ENCODE peak calls at places on chromosomes 11 and 22, in seven cellular contexts. T, G, A, E, W, Y and J are unnamed samples.

GRCh38 chr11:78492973-78493372 is 75.4 kb upstream of the GAB2 start:
- DNase-seq in E (no peak), Y (no peak), W (no peak), G (no peak), T (no peak), A (no peak), J (no peak)

GRCh38 chr11:69704508-69705245 is 855 bp upstream of the FGF19 start:
- DNase-seq in T (no peak), Y (no peak), G (no peak), E (no peak), W (no peak), A (no peak), J (no peak)

GRCh38 chr22:44402196-44403111 is 89.7 kb upstream of the SHISAL1 start:
- DNase-seq in E (no peak), Y (no peak), A (no peak), T (no peak), G (no peak), W (no peak), J (no peak)

GRCh38 chr11:62789576-62789975 is 2.2 kb downstream of the TMEM223 start:
- DNase-seq in G (no peak), W (no peak), E (no peak), A (no peak), T (no peak), Y (no peak), J (no peak)

GRCh38 chr11:61709572-61709971 is 29.4 kb downstream of the DAGLA start:
- DNase-seq in W (no peak), T (no peak), E (no peak), G (no peak), A (no peak), Y (no peak), J (no peak)

GRCh38 chr11:119538748-119539147 is 115.8 kb upstream of the THY1 start:
- DNase-seq in A (peak; percentile 12), G (no peak), T (peak; percentile 68), W (no peak), E (no peak), Y (no peak), J (no peak)

GRCh38 chr22:46053563-46054090 is 76.7 kb upstream of the WNT7B start:
- DNase-seq in G (no peak), W (peak; percentile 87), Y (no peak), T (no peak), A (peak; percentile 78), E (peak; percentile 60), J (no peak)

GRCh38 chr22:50011447-50012200 is 941 bp downstream of the IL17REL start:
- DNase-seq in T (no peak), E (no peak), W (peak; percentile 53), G (no peak), Y (no peak), A (no peak), J (no peak)

GRCh38 chr11:57515332-57516060 is at the start of gene SLC43A1:
- DNase-seq in E (peak; percentile 72), Y (no peak), W (peak; percentile 68), G (no peak), T (no peak), A (peak; percentile 77), J (no peak)

GRCh38 chr22:46028069-46028991 is 51.4 kb upstream of the WNT7B start:
- DNase-seq in T (no peak), G (no peak), W (peak; percentile 41), Y (no peak), A (no peak), E (no peak), J (no peak)

GRCh38 chr11:112856591-112856990 is 104.6 kb upstream of the NCAM1 start:
- DNase-seq in T (no peak), Y (no peak), G (no peak), A (no peak), E (no peak), W (no peak), J (no peak)

GRCh38 chr22:33722817-33723216 is 197.5 kb downstream of the LARGE1 start:
- DNase-seq in T (no peak), W (no peak), Y (no peak), G (no peak), E (no peak), A (no peak), J (no peak)

GRCh38 chr22:22158207-22158816 is 86.3 kb upstream of the VPREB1 start:
- DNase-seq in E (no peak), A (no peak), T (no peak), W (no peak), G (no peak), Y (no peak), J (no peak)

GRCh38 chr11:14258177-14258935 is 100.6 kb downstream of the RRAS2 start:
- DNase-seq in E (peak; percentile 87), W (no peak), T (no peak), G (no peak), A (peak; percentile 88), Y (no peak), J (peak; percentile 53)

GRCh38 chr11:9719949-9720646 is 56.2 kb downstream of the SWAP70 start:
- DNase-seq in Y (no peak), A (no peak), W (no peak), G (no peak), T (no peak), E (no peak), J (no peak)

GRCh38 chr22:38298312-38299000 is 18.8 kb downstream of the CSNK1E start:
- DNase-seq in G (no peak), W (no peak), Y (no peak), T (no peak), E (peak; percentile 95), A (no peak), J (peak; percentile 95)

GRCh38 chr22:46501701-46502100 is 35.7 kb downstream of the CELSR1 start:
- DNase-seq in E (peak; percentile 9), W (no peak), G (peak; percentile 10), Y (no peak), A (peak; percentile 26), T (no peak), J (peak; percentile 28)

GRCh38 chr11:69686452-69686851 is 11.3 kb upstream of the LTO1 start:
- DNase-seq in G (no peak), W (no peak), A (no peak), E (no peak), T (no peak), Y (no peak), J (no peak)

GRCh38 chr22:16960884-16961249 is 47.2 kb downstream of the GAB4 start:
- DNase-seq in E (no peak), G (no peak), A (no peak), Y (no peak), W (no peak), T (no peak), J (no peak)

GRCh38 chr11:3855808-3856491 is 486 bp downstream of the STIM1 start:
- DNase-seq in T (no peak), Y (no peak), E (peak; percentile 19), W (peak; percentile 79), A (no peak), G (no peak), J (no peak)

GRCh38 chr22:21834869-21835268 is 32.6 kb downstream of the MAPK1 start:
- DNase-seq in T (no peak), E (no peak), Y (peak; percentile 23), A (no peak), W (no peak), G (no peak), J (no peak)

GRCh38 chr11:72568861-72569260 is 105.4 kb downstream of the PDE2A start:
- DNase-seq in A (peak; percentile 35), W (no peak), G (no peak), Y (no peak), T (no peak), E (peak; percentile 9), J (no peak)

GRCh38 chr11:11332141-11332710 is 20.8 kb downstream of the CSNK2A3 start:
- DNase-seq in Y (no peak), T (no peak), E (no peak), G (no peak), A (no peak), W (no peak), J (no peak)

GRCh38 chr11:43903086-43903485 is 22.5 kb downstream of the ALKBH3 start:
- DNase-seq in W (no peak), T (no peak), G (no peak), A (no peak), E (no peak), Y (no peak), J (no peak)

GRCh38 chr11:68684385-68685356 is at the start of gene GAL:
- DNase-seq in E (no peak), G (no peak), Y (no peak), W (no peak), A (no peak), T (peak; percentile 20), J (no peak)

GRCh38 chr22:23364389-23364788 is 184.1 kb downstream of the BCR start:
- DNase-seq in Y (no peak), E (no peak), A (no peak), T (no peak), W (no peak), G (no peak), J (no peak)

DNA sequence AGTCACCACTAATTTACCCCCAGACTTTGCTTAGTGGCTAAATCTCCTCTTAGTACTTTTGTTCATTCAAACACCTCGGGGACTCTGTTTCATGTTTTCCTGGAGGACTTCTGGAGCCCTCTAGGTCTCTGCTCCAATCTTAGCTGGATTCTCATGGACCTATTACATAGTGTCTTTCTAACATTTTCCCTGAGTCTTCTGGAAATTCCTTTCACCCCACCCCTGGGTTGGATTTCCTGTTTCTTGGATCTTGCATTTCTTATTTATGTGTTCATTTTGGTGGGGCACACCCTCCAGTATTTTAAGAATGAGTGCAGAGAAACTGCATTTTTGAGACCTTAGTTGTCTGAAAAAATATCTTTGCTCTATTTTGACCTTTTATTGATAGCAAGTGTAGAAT is 220.1 kb downstream of the BLID start:
- DNase-seq in T (no peak), W (no peak), Y (no peak), E (peak; percentile 44), G (no peak), A (peak; percentile 57), J (no peak)
- H3K4me3 ChIP-seq in T (no peak overlapping the region), W (no peak overlapping the region), Y (no peak overlapping the region), E (no peak overlapping the region), G (no peak overlapping the region), A (no peak overlapping the region), J (no peak overlapping the region)

GRCh38 chr11:270451-271208 is 7.6 kb upstream of the NLRP6 start:
- DNase-seq in W (no peak), A (no peak), Y (no peak), G (no peak), T (no peak), E (no peak), J (no peak)
- H3K4me3 ChIP-seq in W (no peak overlapping the region), A (no peak overlapping the region), Y (no peak overlapping the region), G (no peak overlapping the region), T (no peak overlapping the region), E (no peak overlapping the region), J (no peak overlapping the region)

DNA sequence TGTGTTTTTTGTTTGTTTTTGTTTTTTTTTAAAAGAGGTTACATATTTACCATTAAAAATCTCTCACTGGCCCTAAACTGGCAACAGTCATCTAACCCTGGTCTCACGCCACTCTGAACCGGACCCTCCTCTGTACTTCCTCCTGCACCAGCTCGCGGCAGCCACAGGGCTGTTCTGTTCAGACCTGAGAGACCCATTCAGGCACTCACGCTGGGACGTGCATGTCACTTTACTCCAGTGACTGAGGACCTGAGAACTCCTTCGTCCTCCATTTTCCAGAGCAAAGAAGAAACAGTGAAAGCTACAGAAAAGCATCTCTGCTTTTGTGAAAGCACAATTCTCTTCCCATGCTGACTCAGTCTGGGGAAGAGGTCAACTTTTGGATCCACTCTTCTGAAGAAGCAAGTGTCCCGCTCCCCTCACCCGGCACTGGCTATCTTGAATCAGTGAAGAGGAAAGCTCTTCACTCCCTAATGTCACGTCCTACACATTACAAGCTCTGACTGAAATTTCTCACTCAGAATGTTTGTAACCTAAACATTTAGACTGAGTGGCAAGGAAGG is 24.6 kb downstream of the PISD start:
- DNase-seq in W (peak; percentile 83), E (no peak), G (no peak), Y (no peak), T (peak; percentile 71), A (no peak), J (no peak)
- H3K4me3 ChIP-seq in W (peak overlapping the region; percentile 51), E (no peak overlapping the region), G (no peak overlapping the region), Y (peak overlapping the region; percentile 71), T (peak overlapping the region; percentile 52), A (no peak overlapping the region), J (no peak overlapping the region)

GRCh38 chr22:48407256-48407955 is 1420.3 kb downstream of the BRD1 start:
- DNase-seq in W (no peak), T (no peak), Y (no peak), G (no peak), E (no peak), A (no peak), J (no peak)
- H3K4me3 ChIP-seq in W (no peak overlapping the region), T (no peak overlapping the region), Y (no peak overlapping the region), G (no peak overlapping the region), E (no peak overlapping the region), A (no peak overlapping the region), J (no peak overlapping the region)